ENCODE peak calls at places on chromosomes 6 and 20, in five cellular contexts. One of them, this sample, is unnamed.

GRCh38 chr6:123965894-123966293 is 162.2 kb downstream of the NKAIN2 start:
- DNase-seq in HS-27A: no peak
- DNase-seq in fibroblast of pulmonary artery: peak; percentile 2
- DNase-seq in CD4-positive, alpha-beta T cell: no peak
- DNase-seq in HEK293T: peak; percentile 62
- DNase-seq in this sample: no peak

GRCh38 chr6:57261896-57262295 is 39.8 kb upstream of the RAB23 start:
- DNase-seq in fibroblast of pulmonary artery: no peak
- DNase-seq in HEK293T: no peak
- DNase-seq in HS-27A: no peak
- DNase-seq in CD4-positive, alpha-beta T cell: no peak
- DNase-seq in this sample: no peak

GRCh38 chr20:50170549-50171220 is 17.2 kb upstream of the PEDS1 start:
- DNase-seq in CD4-positive, alpha-beta T cell: no peak
- DNase-seq in HEK293T: no peak
- DNase-seq in HS-27A: no peak
- DNase-seq in fibroblast of pulmonary artery: no peak
- DNase-seq in this sample: no peak

GRCh38 chr6:136365781-136366354 is 76.2 kb upstream of the BCLAF1 start:
- DNase-seq in HS-27A: no peak
- DNase-seq in HEK293T: no peak
- DNase-seq in fibroblast of pulmonary artery: no peak
- DNase-seq in CD4-positive, alpha-beta T cell: peak; percentile 5
- DNase-seq in this sample: no peak

GRCh38 chr20:4135385-4136077 is 120.2 kb upstream of the RNF24 start:
- DNase-seq in HEK293T: peak; percentile 32
- DNase-seq in HS-27A: peak; percentile 87
- DNase-seq in fibroblast of pulmonary artery: peak; percentile 98
- DNase-seq in CD4-positive, alpha-beta T cell: no peak
- DNase-seq in this sample: no peak

GRCh38 chr6:34877259-34877658 is 10.6 kb downstream of the TAF11 start:
- DNase-seq in fibroblast of pulmonary artery: no peak
- DNase-seq in CD4-positive, alpha-beta T cell: no peak
- DNase-seq in HS-27A: no peak
- DNase-seq in HEK293T: no peak
- DNase-seq in this sample: no peak

GRCh38 chr6:142635130-142635529 is 309.8 kb downstream of the HIVEP2 start:
- DNase-seq in CD4-positive, alpha-beta T cell: no peak
- DNase-seq in HS-27A: peak; percentile 46
- DNase-seq in HEK293T: no peak
- DNase-seq in fibroblast of pulmonary artery: no peak
- DNase-seq in this sample: no peak

GRCh38 chr6:43807228-43808061 is 37.4 kb downstream of the VEGFA start:
- DNase-seq in HS-27A: no peak
- DNase-seq in CD4-positive, alpha-beta T cell: no peak
- DNase-seq in HEK293T: no peak
- DNase-seq in fibroblast of pulmonary artery: peak; percentile 12
- DNase-seq in this sample: no peak

GRCh38 chr6:7617954-7618764 is 28.2 kb downstream of the SNRNP48 start:
- DNase-seq in HEK293T: no peak
- DNase-seq in CD4-positive, alpha-beta T cell: no peak
- DNase-seq in HS-27A: no peak
- DNase-seq in fibroblast of pulmonary artery: peak; percentile 97
- DNase-seq in this sample: no peak

GRCh38 chr6:41789937-41790502 is 2.5 kb downstream of the TOMM6 start:
- DNase-seq in CD4-positive, alpha-beta T cell: no peak
- DNase-seq in fibroblast of pulmonary artery: no peak
- DNase-seq in HEK293T: no peak
- DNase-seq in HS-27A: no peak
- DNase-seq in this sample: no peak

GRCh38 chr6:111663232-111663631 is 57.6 kb upstream of the TRAF3IP2 start:
- DNase-seq in fibroblast of pulmonary artery: no peak
- DNase-seq in HS-27A: no peak
- DNase-seq in CD4-positive, alpha-beta T cell: no peak
- DNase-seq in HEK293T: no peak
- DNase-seq in this sample: no peak

GRCh38 chr20:2451939-2452732 is 18.5 kb downstream of the SNRPB start:
- DNase-seq in fibroblast of pulmonary artery: peak; percentile 84
- DNase-seq in CD4-positive, alpha-beta T cell: peak; percentile 39
- DNase-seq in HEK293T: peak; percentile 76
- DNase-seq in HS-27A: peak; percentile 38
- DNase-seq in this sample: peak; percentile 44

GRCh38 chr6:138736640-138737039 is 36.9 kb upstream of the CCDC28A start:
- DNase-seq in CD4-positive, alpha-beta T cell: no peak
- DNase-seq in HS-27A: no peak
- DNase-seq in fibroblast of pulmonary artery: peak; percentile 38
- DNase-seq in HEK293T: no peak
- DNase-seq in this sample: no peak

GRCh38 chr6:42727084-42727601 is 4.7 kb upstream of the PRPH2 start:
- DNase-seq in CD4-positive, alpha-beta T cell: peak; percentile 4
- DNase-seq in HEK293T: no peak
- DNase-seq in HS-27A: no peak
- DNase-seq in fibroblast of pulmonary artery: no peak
- DNase-seq in this sample: no peak

GRCh38 chr20:9032758-9033157 is 36.1 kb upstream of the PLCB4 start:
- DNase-seq in HEK293T: no peak
- DNase-seq in CD4-positive, alpha-beta T cell: no peak
- DNase-seq in fibroblast of pulmonary artery: no peak
- DNase-seq in HS-27A: no peak
- DNase-seq in this sample: no peak

GRCh38 chr20:21339499-21339898 is 36.4 kb downstream of the XRN2 start:
- DNase-seq in HEK293T: no peak
- DNase-seq in CD4-positive, alpha-beta T cell: no peak
- DNase-seq in fibroblast of pulmonary artery: peak; percentile 69
- DNase-seq in HS-27A: no peak
- DNase-seq in this sample: no peak

GRCh38 chr20:45174434-45175364 is at the start of gene PI3:
- DNase-seq in fibroblast of pulmonary artery: peak; percentile 69
- DNase-seq in HS-27A: no peak
- DNase-seq in HEK293T: no peak
- DNase-seq in CD4-positive, alpha-beta T cell: no peak
- DNase-seq in this sample: no peak

GRCh38 chr20:61345656-61346055 is 93.6 kb downstream of the CDH4 start:
- DNase-seq in HS-27A: no peak
- DNase-seq in CD4-positive, alpha-beta T cell: no peak
- DNase-seq in fibroblast of pulmonary artery: no peak
- DNase-seq in HEK293T: no peak
- DNase-seq in this sample: no peak

GRCh38 chr6:128456510-128457244 is 63.7 kb downstream of the PTPRK start:
- DNase-seq in HEK293T: no peak
- DNase-seq in HS-27A: no peak
- DNase-seq in CD4-positive, alpha-beta T cell: no peak
- DNase-seq in fibroblast of pulmonary artery: no peak
- DNase-seq in this sample: no peak